ENCODE peak calls at places on chromosomes 2 and 18, in four cellular contexts. One of them, this sample, is unnamed.
A peak's percentile ranks its signal among the peaks of the same experiment; 100 is the strongest.

GRCh38 chr2:62287895-62288589 is 92.1 kb downstream of the B3GNT2 start:
- DNase-seq in K562: peak; percentile 68
- DNase-seq in GM12878: peak; percentile 94
- DNase-seq in HepG2: peak; percentile 44
- DNase-seq in this sample: peak; percentile 81

GRCh38 chr2:207184348-207184747 is 18.6 kb upstream of the KLF7 start:
- DNase-seq in GM12878: no peak
- DNase-seq in K562: no peak
- DNase-seq in HepG2: no peak
- DNase-seq in this sample: no peak

GRCh38 chr18:34742761-34743366 is 32.8 kb downstream of the DTNA start:
- DNase-seq in HepG2: no peak
- DNase-seq in K562: no peak
- DNase-seq in GM12878: no peak
- DNase-seq in this sample: no peak

GRCh38 chr2:158507141-158507540 is 50.4 kb downstream of the PKP4 start:
- DNase-seq in K562: no peak
- DNase-seq in HepG2: no peak
- DNase-seq in GM12878: no peak
- DNase-seq in this sample: no peak

GRCh38 chr2:21819475-21819874 is 695.7 kb downstream of the TDRD15 start:
- DNase-seq in K562: no peak
- DNase-seq in HepG2: no peak
- DNase-seq in GM12878: no peak
- DNase-seq in this sample: no peak

GRCh38 chr2:13660231-13660630 is 943.5 kb downstream of the TRIB2 start:
- DNase-seq in K562: no peak
- DNase-seq in HepG2: no peak
- DNase-seq in GM12878: no peak
- DNase-seq in this sample: no peak

GRCh38 chr18:32742620-32743019 is 30.2 kb downstream of the KLHL14 start:
- DNase-seq in GM12878: no peak
- DNase-seq in K562: no peak
- DNase-seq in HepG2: no peak
- DNase-seq in this sample: no peak

GRCh38 chr2:112493858-112494648 is 12.1 kb downstream of the TTL start:
- DNase-seq in GM12878: no peak
- DNase-seq in HepG2: peak; percentile 29
- DNase-seq in K562: peak; percentile 47
- DNase-seq in this sample: no peak

GRCh38 chr2:224309216-224309615 is 92.7 kb downstream of the FAM124B start:
- DNase-seq in K562: no peak
- DNase-seq in GM12878: no peak
- DNase-seq in HepG2: no peak
- DNase-seq in this sample: no peak

GRCh38 chr2:77604953-77605947 is 83.1 kb upstream of the LRRTM4 start:
- DNase-seq in GM12878: no peak
- DNase-seq in K562: no peak
- DNase-seq in HepG2: peak; percentile 66
- DNase-seq in this sample: no peak

GRCh38 chr2:73993376-73993775 is 8.7 kb downstream of the TET3 start:
- DNase-seq in HepG2: no peak
- DNase-seq in GM12878: no peak
- DNase-seq in K562: no peak
- DNase-seq in this sample: no peak

GRCh38 chr18:11909597-11910026 is 1.5 kb upstream of the MPPE1 start:
- DNase-seq in GM12878: no peak
- DNase-seq in HepG2: peak; percentile 26
- DNase-seq in K562: no peak
- DNase-seq in this sample: no peak

GRCh38 chr2:1653956-1654695 is 90.2 kb downstream of the PXDN start:
- DNase-seq in GM12878: no peak
- DNase-seq in HepG2: no peak
- DNase-seq in K562: no peak
- DNase-seq in this sample: no peak

GRCh38 chr2:196481323-196481695 is 158.2 kb upstream of the CCDC150 start:
- DNase-seq in GM12878: no peak
- DNase-seq in K562: no peak
- DNase-seq in HepG2: no peak
- DNase-seq in this sample: no peak

DNA sequence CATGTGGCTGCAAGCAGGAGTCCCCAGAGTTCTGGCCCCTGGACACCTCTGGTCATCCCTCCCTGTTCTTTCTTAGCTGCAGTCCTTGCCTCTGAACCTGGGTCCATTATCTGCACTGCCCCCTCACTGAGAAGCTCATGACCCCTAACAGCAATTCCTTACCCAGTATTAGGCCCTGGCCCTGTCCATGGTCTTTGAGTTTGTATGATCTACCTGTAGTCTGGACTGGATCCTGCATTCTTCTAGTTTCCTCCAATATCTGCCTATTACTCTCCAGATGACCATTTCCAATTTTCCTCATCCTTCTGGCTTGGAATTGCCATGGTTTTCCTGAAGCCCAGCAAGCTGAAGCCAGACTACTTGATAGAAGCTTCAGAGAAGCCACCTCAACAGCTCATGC is 302.4 kb upstream of the HS6ST1 start:
- DNase-seq in HepG2: no peak
- DNase-seq in GM12878: no peak
- DNase-seq in K562: no peak
- DNase-seq in this sample: no peak
- TF ChIP-seq REST in HepG2: no peak
- TF ChIP-seq REST in GM12878: no peak
- TF ChIP-seq REST in K562: no peak
- TF ChIP-seq REST in this sample: no peak

DNA sequence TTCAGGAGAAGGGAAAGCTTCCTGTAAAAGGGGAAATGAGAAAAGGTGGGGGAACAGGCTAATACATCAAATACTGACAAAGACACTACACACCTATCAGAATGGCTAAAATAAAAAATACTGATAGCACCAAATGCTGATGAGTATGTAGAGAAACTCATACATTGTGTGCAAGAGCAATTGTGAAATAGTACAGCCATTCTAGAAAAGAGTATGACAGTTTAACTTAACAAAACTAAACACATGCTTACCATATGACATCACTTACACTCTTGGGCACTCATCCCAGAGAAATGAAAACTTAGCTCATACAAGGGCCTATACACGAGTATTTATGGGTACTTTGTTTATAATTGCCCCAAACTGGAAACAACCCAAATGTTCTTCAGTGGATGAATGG is 53.4 kb downstream of the ZNF638 start:
- DNase-seq in K562: no peak
- DNase-seq in GM12878: no peak
- DNase-seq in HepG2: no peak
- DNase-seq in this sample: no peak
- TF ChIP-seq POLR2AphosphoS5 in K562: no peak
- TF ChIP-seq POLR2AphosphoS5 in GM12878: no peak
- TF ChIP-seq POLR2AphosphoS5 in HepG2: no peak
- TF ChIP-seq POLR2AphosphoS5 in this sample: no peak

GRCh38 chr2:233252227-233252626 is 754 bp downstream of the ATG16L1 start:
- DNase-seq in HepG2: no peak
- DNase-seq in GM12878: no peak
- DNase-seq in K562: no peak
- DNase-seq in this sample: no peak

GRCh38 chr2:233259745-233260144 is 8.3 kb downstream of the ATG16L1 start:
- DNase-seq in HepG2: no peak
- DNase-seq in K562: no peak
- DNase-seq in GM12878: no peak
- DNase-seq in this sample: no peak

GRCh38 chr2:233255151-233255550 is 3.7 kb downstream of the ATG16L1 start:
- DNase-seq in K562: no peak
- DNase-seq in HepG2: no peak
- DNase-seq in GM12878: no peak
- DNase-seq in this sample: no peak

GRCh38 chr2:233258211-233258610 is 6.7 kb downstream of the ATG16L1 start:
- DNase-seq in GM12878: no peak
- DNase-seq in HepG2: no peak
- DNase-seq in K562: no peak
- DNase-seq in this sample: no peak

GRCh38 chr2:233256048-233256447 is 4.6 kb downstream of the ATG16L1 start:
- DNase-seq in K562: no peak
- DNase-seq in HepG2: no peak
- DNase-seq in GM12878: no peak
- DNase-seq in this sample: no peak
- H3K79me2 ChIP-seq in K562: peaks cover 49% of the 10 kb centered on the region
- H3K79me2 ChIP-seq in HepG2: peaks cover 51% of the 10 kb centered on the region
- H3K79me2 ChIP-seq in GM12878: peaks cover 62% of the 10 kb centered on the region
- H3K79me2 ChIP-seq in this sample: peaks cover 86% of the 10 kb centered on the region

GRCh38 chr2:221572821-221573429 is 821 bp upstream of the EPHA4 start:
- DNase-seq in K562: no peak
- DNase-seq in HepG2: no peak
- DNase-seq in GM12878: no peak
- DNase-seq in this sample: no peak

GRCh38 chr2:221571391-221572179 is 519 bp downstream of the EPHA4 start:
- DNase-seq in K562: no peak
- DNase-seq in GM12878: no peak
- DNase-seq in HepG2: no peak
- DNase-seq in this sample: peak; percentile 16

GRCh38 chr2:221571108-221571390 is 1.1 kb downstream of the EPHA4 start:
- DNase-seq in K562: no peak
- DNase-seq in GM12878: no peak
- DNase-seq in HepG2: no peak
- DNase-seq in this sample: no peak

GRCh38 chr2:221573430-221574230 is 1.5 kb upstream of the EPHA4 start:
- DNase-seq in GM12878: no peak
- DNase-seq in K562: peak; percentile 66
- DNase-seq in HepG2: peak; percentile 36
- DNase-seq in this sample: peak; percentile 91

GRCh38 chr2:221572180-221572820 is at the start of gene EPHA4:
- DNase-seq in HepG2: no peak
- DNase-seq in GM12878: no peak
- DNase-seq in K562: peak; percentile 70
- DNase-seq in this sample: peak; percentile 93
- TF ChIP-seq REST in HepG2: no peak
- TF ChIP-seq REST in GM12878: no peak
- TF ChIP-seq REST in K562: no peak
- TF ChIP-seq REST in this sample: no peak

DNA sequence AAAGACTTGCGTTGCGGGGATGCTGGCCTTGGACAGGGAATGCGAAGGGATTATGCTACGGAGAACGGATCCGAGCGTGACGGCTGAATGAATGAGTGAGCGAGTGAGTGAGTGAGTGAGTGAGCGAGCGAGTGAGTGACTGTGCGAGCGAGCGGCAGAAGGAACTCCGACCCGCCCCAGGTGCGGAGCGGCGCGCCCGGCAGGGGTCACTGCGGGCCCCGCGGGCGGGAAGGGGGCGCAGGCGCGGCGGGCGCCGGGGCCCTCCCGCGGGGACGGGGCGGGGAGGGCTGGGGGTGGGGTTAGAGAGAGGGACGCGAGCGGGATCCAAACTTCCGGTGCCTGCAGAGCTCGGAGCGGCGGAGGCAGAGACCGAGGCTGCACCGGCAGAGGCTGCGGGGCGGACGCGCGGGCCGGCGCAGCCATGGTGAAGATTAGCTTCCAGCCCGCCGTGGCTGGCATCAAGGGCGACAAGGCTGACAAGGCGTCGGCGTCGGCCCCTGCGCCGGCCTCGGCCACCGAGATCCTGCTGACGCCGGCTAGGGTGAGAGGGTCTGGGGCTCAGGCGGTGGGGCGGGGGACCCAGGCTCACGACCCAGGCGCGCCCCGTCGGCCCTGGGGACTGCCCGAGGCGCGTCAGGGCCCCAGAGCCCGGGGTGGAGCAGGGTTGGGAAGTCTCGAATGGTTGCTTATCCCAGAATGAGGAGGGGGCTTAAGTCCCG is at the start of gene ITM2C:
- DNase-seq in K562: peak; percentile 90
- DNase-seq in GM12878: no peak
- DNase-seq in HepG2: peak; percentile 59
- DNase-seq in this sample: peak; percentile 98
- TF ChIP-seq POLR2AphosphoS5 in K562: peak; percentile 41
- TF ChIP-seq POLR2AphosphoS5 in GM12878: peak; percentile 35
- TF ChIP-seq POLR2AphosphoS5 in HepG2: peak; percentile 82
- TF ChIP-seq POLR2AphosphoS5 in this sample: peak; percentile 68

GRCh38 chr18:57910134-57910533 is 107.0 kb upstream of the ATP8B1 start:
- DNase-seq in K562: no peak
- DNase-seq in GM12878: no peak
- DNase-seq in HepG2: no peak
- DNase-seq in this sample: no peak
- H3K79me2 ChIP-seq in K562: no peaks in the 10 kb centered on the region
- H3K79me2 ChIP-seq in GM12878: no peaks in the 10 kb centered on the region
- H3K79me2 ChIP-seq in HepG2: no peaks in the 10 kb centered on the region
- H3K79me2 ChIP-seq in this sample: no peaks in the 10 kb centered on the region

GRCh38 chr18:75229437-75229836 is 18.8 kb downstream of the TSHZ1 start:
- DNase-seq in K562: no peak
- DNase-seq in HepG2: no peak
- DNase-seq in GM12878: no peak
- DNase-seq in this sample: no peak

GRCh38 chr18:75228967-75229366 is 18.4 kb downstream of the TSHZ1 start:
- DNase-seq in HepG2: no peak
- DNase-seq in GM12878: no peak
- DNase-seq in K562: no peak
- DNase-seq in this sample: no peak

GRCh38 chr18:75226301-75226955 is 15.8 kb downstream of the TSHZ1 start:
- DNase-seq in K562: no peak
- DNase-seq in GM12878: no peak
- DNase-seq in HepG2: peak; percentile 16
- DNase-seq in this sample: no peak

GRCh38 chr18:75226956-75227316 is 16.3 kb downstream of the TSHZ1 start:
- DNase-seq in HepG2: no peak
- DNase-seq in GM12878: no peak
- DNase-seq in K562: no peak
- DNase-seq in this sample: no peak

GRCh38 chr18:75227535-75227934 is 16.9 kb downstream of the TSHZ1 start:
- DNase-seq in HepG2: no peak
- DNase-seq in K562: no peak
- DNase-seq in GM12878: no peak
- DNase-seq in this sample: no peak
- TF ChIP-seq REST in HepG2: no peak
- TF ChIP-seq REST in K562: no peak
- TF ChIP-seq REST in GM12878: no peak
- TF ChIP-seq REST in this sample: no peak

DNA sequence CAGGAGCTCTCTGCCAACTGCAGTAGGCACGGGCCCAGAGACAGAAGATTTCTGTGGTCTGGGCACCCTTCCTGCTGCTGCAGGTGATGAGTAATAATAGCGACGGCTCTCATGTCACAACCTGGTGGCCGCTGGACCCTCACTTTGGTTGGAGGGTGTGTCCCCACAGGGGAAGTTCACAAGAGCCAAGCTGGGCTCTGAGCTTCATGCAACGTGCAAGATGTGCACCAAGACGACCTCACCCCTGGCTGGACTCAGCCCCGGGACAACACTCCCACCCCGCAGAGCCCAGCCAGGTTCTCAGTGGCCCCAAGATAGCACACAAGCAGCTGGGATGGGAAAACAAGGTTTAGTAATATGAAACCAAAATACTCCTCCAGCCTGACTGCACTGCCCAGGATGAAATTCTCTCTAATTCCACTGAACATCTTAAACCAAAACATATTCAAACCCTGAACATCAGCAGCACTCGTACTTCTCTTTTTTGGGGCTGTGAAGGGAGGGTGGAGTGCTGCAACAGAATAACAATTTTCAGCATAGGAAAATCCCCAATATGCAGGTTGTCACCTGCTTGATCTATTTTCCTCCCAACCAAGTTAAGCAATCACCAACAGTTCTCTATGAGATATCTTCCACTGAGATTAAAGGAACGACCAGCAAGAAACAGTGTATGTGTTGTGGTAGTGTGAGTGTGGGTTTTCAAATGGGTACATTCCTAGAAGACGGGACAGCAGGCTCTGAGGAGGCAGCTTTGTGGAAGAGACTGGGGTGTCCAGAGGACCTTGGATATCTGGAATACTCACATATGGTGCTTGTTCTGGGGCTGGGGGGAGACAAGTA is 26.5 kb downstream of the BCL2 start:
- DNase-seq in HepG2: no peak
- DNase-seq in K562: no peak
- DNase-seq in GM12878: no peak
- DNase-seq in this sample: no peak
- TF ChIP-seq POLR2AphosphoS5 in HepG2: no peak
- TF ChIP-seq POLR2AphosphoS5 in K562: no peak
- TF ChIP-seq POLR2AphosphoS5 in GM12878: no peak
- TF ChIP-seq POLR2AphosphoS5 in this sample: no peak